ENCODE peak calls at places on chromosomes 13 and 19, in five cellular contexts. J is uterus, L is ovary, W is heart right ventricle, C is lower lobe of right lung. R is an unnamed sample.

GRCh38 chr19:40174087-40174486 is 17.1 kb upstream of the MAP3K10 start:
- DNase-seq in J (no peak), L (no peak), W (no peak), C (no peak), R (no peak)

GRCh38 chr13:27276188-27276587 is 5.6 kb downstream of the RASL11A start:
- DNase-seq in J (no peak), L (no peak), W (no peak), C (no peak), R (no peak)

GRCh38 chr19:47445937-47446402 is 25.7 kb downstream of the SLC8A2 start:
- DNase-seq in J (peak), L (no peak), W (no peak), C (peak), R (peak)

GRCh38 chr19:29872224-29872731 is 60.5 kb downstream of the CCNE1 start:
- DNase-seq in J (no peak), L (no peak), W (no peak), C (no peak), R (no peak)

GRCh38 chr13:45851171-45851889 is at the start of gene SIAH3:
- DNase-seq in J (no peak), L (no peak), W (no peak), C (no peak), R (peak)

GRCh38 chr19:8458380-8458779 is 13.6 kb downstream of the HNRNPM start:
- DNase-seq in J (no peak), L (no peak), W (no peak), C (no peak), R (no peak)

GRCh38 chr13:105611424-105611823 is 924.0 kb downstream of the EFNB2 start:
- DNase-seq in J (no peak), L (no peak), W (no peak), C (no peak), R (no peak)

GRCh38 chr19:33064117-33064777 is 441 bp downstream of the RHPN2 start:
- DNase-seq in J (no peak), L (no peak), W (no peak), C (peak), R (peak)

GRCh38 chr13:36101157-36101556 is 30.0 kb downstream of the DCLK1 start:
- DNase-seq in J (no peak), L (no peak), W (no peak), C (no peak), R (no peak)

GRCh38 chr19:7795555-7796161 is 32.6 kb downstream of the CLEC4M start:
- DNase-seq in J (no peak), L (no peak), W (no peak), C (no peak), R (no peak)

GRCh38 chr13:114145722-114146121 is 13.3 kb upstream of the RASA3 start:
- DNase-seq in J (no peak), L (no peak), W (no peak), C (no peak), R (no peak)

GRCh38 chr19:40613669-40614594 is 12.8 kb downstream of the LTBP4 start:
- DNase-seq in J (peak), L (peak), W (peak), C (peak), R (peak)

GRCh38 chr19:23002690-23003422 is at the start of gene ZNF728:
- DNase-seq in J (peak), L (peak), W (peak), C (peak), R (peak)

GRCh38 chr19:7928741-7929701 is 3.1 kb upstream of the CTXN1 start:
- DNase-seq in J (peak), L (peak), W (no peak), C (peak), R (peak)

GRCh38 chr19:35363711-35364425 is 5.6 kb downstream of the FFAR3 start:
- DNase-seq in J (no peak), L (no peak), W (no peak), C (no peak), R (no peak)

GRCh38 chr13:81383441-81383840 is 1042.5 kb upstream of the SPRY2 start:
- DNase-seq in J (no peak), L (no peak), W (no peak), C (no peak), R (no peak)

GRCh38 chr13:36493046-36493445 is 60.8 kb downstream of the CCNA1 start:
- DNase-seq in J (no peak), L (no peak), W (no peak), C (no peak), R (no peak)

GRCh38 chr13:114151565-114152284 is 19.3 kb upstream of the RASA3 start:
- DNase-seq in J (no peak), L (no peak), W (no peak), C (peak), R (peak)

GRCh38 chr13:98541701-98542203 is 35.2 kb downstream of the STK24 start:
- DNase-seq in J (no peak), L (no peak), W (no peak), C (no peak), R (no peak)

GRCh38 chr13:99196466-99197256 is 4.0 kb upstream of the UBAC2 start:
- DNase-seq in J (no peak), L (no peak), W (no peak), C (no peak), R (no peak)

GRCh38 chr13:102597029-102598015 is 536 bp downstream of the TPP2 start:
- DNase-seq in J (peak), L (peak), W (peak), C (peak), R (peak)

GRCh38 chr13:63184693-63185092 is 1769.0 kb upstream of the PCDH20 start:
- DNase-seq in J (no peak), L (no peak), W (no peak), C (no peak), R (no peak)

GRCh38 chr13:87798536-87798935 is 127.4 kb downstream of the SLITRK5 start:
- DNase-seq in J (no peak), L (no peak), W (no peak), C (no peak), R (no peak)

GRCh38 chr13:22926176-22927007 is 254.4 kb upstream of the SGCG start:
- DNase-seq in J (peak), L (peak), W (peak), C (peak), R (peak)

GRCh38 chr13:59950201-59950730 is 213.5 kb downstream of the DIAPH3 start:
- DNase-seq in J (no peak), L (no peak), W (no peak), C (no peak), R (no peak)

GRCh38 chr19:57850553-57851017 is 926 bp downstream of the ZNF587 start:
- DNase-seq in J (no peak), L (no peak), W (peak), C (no peak), R (no peak)

GRCh38 chr13:52048516-52048915 is 24.0 kb downstream of the UTP14C start:
- DNase-seq in J (no peak), L (no peak), W (no peak), C (no peak), R (no peak)

GRCh38 chr19:46601318-46602224 is at the start of gene CALM3:
- DNase-seq in J (no peak), L (no peak), W (no peak), C (no peak), R (no peak)

GRCh38 chr19:15197275-15198005 is 3.4 kb downstream of the NOTCH3 start:
- DNase-seq in J (no peak), L (no peak), W (no peak), C (no peak), R (no peak)

GRCh38 chr13:109646423-109646822 is 140.0 kb downstream of the IRS2 start:
- DNase-seq in J (no peak), L (no peak), W (no peak), C (no peak), R (no peak)

GRCh38 chr13:109645831-109646230 is 140.6 kb downstream of the IRS2 start:
- DNase-seq in J (no peak), L (no peak), W (no peak), C (no peak), R (no peak)

GRCh38 chr13:109644956-109645355 is 141.4 kb downstream of the IRS2 start:
- DNase-seq in J (no peak), L (no peak), W (no peak), C (no peak), R (no peak)

GRCh38 chr13:109644069-109644750 is 142.2 kb downstream of the IRS2 start:
- DNase-seq in J (no peak), L (no peak), W (no peak), C (no peak), R (no peak)

DNA sequence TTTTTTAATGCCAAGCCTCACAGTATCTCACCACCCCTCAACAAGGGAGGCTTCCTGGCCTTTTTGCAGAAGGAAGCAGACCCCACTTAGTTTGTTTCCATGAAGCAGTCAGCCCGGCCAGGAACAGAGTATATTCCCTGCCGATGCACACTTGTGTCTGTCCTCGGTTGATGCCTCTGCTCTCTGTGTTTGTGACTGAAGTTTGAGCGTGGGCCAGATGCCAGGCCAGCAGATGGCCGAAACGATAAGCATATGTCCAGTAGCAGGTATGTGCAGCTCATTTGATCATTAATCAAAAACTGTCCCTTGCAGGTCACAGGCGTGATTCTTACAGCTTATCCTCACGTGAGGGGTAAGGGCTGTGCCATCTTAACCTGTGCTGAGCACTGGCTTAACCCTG is 144.0 kb downstream of the IRS2 start:
- DNase-seq in J (no peak), L (no peak), W (no peak), C (no peak), R (no peak)
- H3K27ac ChIP-seq in J (no peak), L (no peak), W (no peak), C (no peak), R (no peak)

GRCh38 chr13:75482820-75483079 is 781 bp upstream of the TBC1D4 start:
- DNase-seq in J (no peak), L (no peak), W (no peak), C (no peak), R (no peak)
- H3K27ac ChIP-seq in J (peak), L (no peak), W (peak), C (peak), R (peak)

GRCh38 chr19:3194063-3194702 is 8.5 kb downstream of the NCLN start:
- DNase-seq in J (no peak), L (no peak), W (no peak), C (no peak), R (no peak)
- H3K27ac ChIP-seq in J (no peak), L (no peak), W (no peak), C (no peak), R (no peak)

GRCh38 chr13:23992722-23993438 is 95.6 kb upstream of the C1QTNF9B start:
- DNase-seq in J (no peak), L (no peak), W (no peak), C (no peak), R (no peak)
- H3K27ac ChIP-seq in J (no peak), L (no peak), W (no peak), C (no peak), R (no peak)

GRCh38 chr19:1281270-1281894 is 4.3 kb upstream of the EFNA2 start:
- DNase-seq in J (no peak), L (no peak), W (no peak), C (no peak), R (no peak)

GRCh38 chr19:1281895-1282287 is 3.8 kb upstream of the EFNA2 start:
- DNase-seq in J (no peak), L (no peak), W (no peak), C (no peak), R (no peak)

GRCh38 chr19:1279782-1280341 is 4.5 kb downstream of the FAM174C start:
- DNase-seq in J (peak), L (peak), W (peak), C (peak), R (peak)

GRCh38 chr19:1279261-1279660 is 3.9 kb downstream of the FAM174C start:
- DNase-seq in J (no peak), L (no peak), W (no peak), C (no peak), R (no peak)

GRCh38 chr19:1280588-1281269 is 4.9 kb upstream of the EFNA2 start:
- DNase-seq in J (no peak), L (no peak), W (no peak), C (no peak), R (no peak)
- H3K27ac ChIP-seq in J (no peak), L (no peak), W (no peak), C (no peak), R (no peak)

DNA sequence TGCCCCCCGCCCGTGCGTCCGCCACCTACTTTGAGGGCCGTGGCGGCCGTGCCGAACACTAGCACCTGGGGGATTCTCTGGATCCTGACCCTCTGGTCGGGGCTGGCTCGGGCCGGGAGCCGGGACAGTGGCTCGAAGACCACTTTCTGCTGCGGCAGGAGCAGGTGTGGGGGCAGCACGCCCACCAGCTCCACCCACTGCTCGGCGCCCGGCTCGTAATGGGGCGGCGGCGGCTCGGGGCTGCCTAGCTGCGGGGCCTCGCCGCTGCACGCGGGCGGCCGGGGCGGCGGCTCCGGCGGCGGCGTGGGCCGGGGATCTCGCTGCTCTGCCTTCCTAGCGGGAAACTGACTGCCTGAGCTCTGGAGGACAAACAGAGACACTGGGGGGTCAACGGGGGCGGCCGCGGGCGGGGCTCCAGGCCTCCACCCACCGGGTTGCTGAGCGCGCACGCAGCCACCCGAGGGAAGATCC is 26.4 kb downstream of the DCAF15 start:
- DNase-seq in J (no peak), L (peak), W (no peak), C (no peak), R (peak)
- H3K27ac ChIP-seq in J (peak), L (peak), W (peak), C (peak), R (peak)

DNA sequence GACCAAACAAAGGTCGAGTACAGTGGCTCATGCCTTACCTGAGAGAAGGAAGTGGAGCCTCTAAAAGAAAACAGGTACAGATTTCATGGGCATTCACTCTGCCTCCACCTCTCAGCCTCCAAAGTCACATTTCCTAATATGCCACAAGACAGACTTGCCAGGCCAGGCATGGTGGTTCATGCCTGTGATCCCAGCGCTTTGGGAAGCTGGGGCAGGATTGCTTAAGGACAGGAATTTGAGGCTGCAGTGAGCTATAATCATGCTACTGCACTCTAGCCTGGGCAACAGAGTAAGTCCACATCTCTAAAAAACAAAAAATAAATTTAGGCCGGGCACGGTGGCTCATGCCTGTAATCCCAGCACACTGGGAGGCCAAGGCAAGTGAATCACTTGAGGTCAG is 10.9 kb upstream of the DNMT1 start:
- DNase-seq in J (no peak), L (no peak), W (no peak), C (no peak), R (no peak)
- H3K27ac ChIP-seq in J (no peak), L (no peak), W (no peak), C (peak), R (no peak)